ENCODE peak calls at places on chromosomes 16 and 17, in four cellular contexts. L is GM23338, N is colonic mucosa, F is heart right ventricle. S is an unnamed sample.
A peak's percentile ranks its signal among the peaks of the same experiment; 100 is the strongest.

GRCh38 chr16:11315499-11315898 is 29.8 kb upstream of the RMI2 start:
- DNase-seq in F (no peak), L (peak; percentile 100), N (no peak), S (no peak)

GRCh38 chr16:27245276-27246231 is 23.0 kb downstream of the NSMCE1 start:
- DNase-seq in N (no peak), L (no peak), F (no peak), S (no peak)

GRCh38 chr17:11204991-11205390 is 36.0 kb upstream of the SHISA6 start:
- DNase-seq in N (no peak), F (no peak), L (no peak), S (no peak)

GRCh38 chr17:80649672-80650338 is 105.2 kb downstream of the RPTOR start:
- DNase-seq in F (peak; percentile 85), N (no peak), L (peak; percentile 88), S (peak; percentile 77)

GRCh38 chr17:36185416-36185815 is 9.0 kb upstream of the TBC1D3B start:
- DNase-seq in F (no peak), L (no peak), N (no peak), S (no peak)

GRCh38 chr16:57993897-57994296 is 6.6 kb downstream of the ZNF319 start:
- DNase-seq in N (no peak), F (no peak), L (no peak), S (no peak)

GRCh38 chr17:79843917-79844815 is 4.9 kb upstream of the CBX4 start:
- DNase-seq in N (peak; percentile 53), F (peak; percentile 71), L (peak; percentile 78), S (no peak)

GRCh38 chr17:65797809-65798208 is 236.4 kb upstream of the AXIN2 start:
- DNase-seq in N (no peak), F (no peak), L (peak; percentile 86), S (peak; percentile 50)

GRCh38 chr16:57042157-57043111 is 49.9 kb upstream of the CPNE2 start:
- DNase-seq in F (no peak), N (no peak), L (no peak), S (no peak)

GRCh38 chr16:672371-672770 is 3.1 kb upstream of the RHBDL1 start:
- DNase-seq in F (no peak), N (no peak), L (no peak), S (no peak)

GRCh38 chr17:15914400-15915165 is 30.3 kb upstream of the ADORA2B start:
- DNase-seq in N (no peak), F (no peak), L (no peak), S (no peak)

GRCh38 chr17:17890773-17891759 is 54.3 kb upstream of the SREBF1 start:
- DNase-seq in F (peak; percentile 42), L (peak; percentile 79), N (peak; percentile 51), S (peak; percentile 70)

GRCh38 chr16:66600484-66600883 is 4.0 kb upstream of the CMTM3 start:
- DNase-seq in F (no peak), L (no peak), N (no peak), S (no peak)

GRCh38 chr16:84785843-84786538 is 33.8 kb upstream of the CRISPLD2 start:
- DNase-seq in F (peak; percentile 40), N (peak; percentile 65), L (no peak), S (peak; percentile 34)
- H3K4me1 ChIP-seq in F (peaks cover 26% of the 10 kb centered on the region), N (peaks cover 14% of the 10 kb centered on the region), L (no peaks in the 10 kb centered on the region), S (peaks cover 19% of the 10 kb centered on the region)

DNA sequence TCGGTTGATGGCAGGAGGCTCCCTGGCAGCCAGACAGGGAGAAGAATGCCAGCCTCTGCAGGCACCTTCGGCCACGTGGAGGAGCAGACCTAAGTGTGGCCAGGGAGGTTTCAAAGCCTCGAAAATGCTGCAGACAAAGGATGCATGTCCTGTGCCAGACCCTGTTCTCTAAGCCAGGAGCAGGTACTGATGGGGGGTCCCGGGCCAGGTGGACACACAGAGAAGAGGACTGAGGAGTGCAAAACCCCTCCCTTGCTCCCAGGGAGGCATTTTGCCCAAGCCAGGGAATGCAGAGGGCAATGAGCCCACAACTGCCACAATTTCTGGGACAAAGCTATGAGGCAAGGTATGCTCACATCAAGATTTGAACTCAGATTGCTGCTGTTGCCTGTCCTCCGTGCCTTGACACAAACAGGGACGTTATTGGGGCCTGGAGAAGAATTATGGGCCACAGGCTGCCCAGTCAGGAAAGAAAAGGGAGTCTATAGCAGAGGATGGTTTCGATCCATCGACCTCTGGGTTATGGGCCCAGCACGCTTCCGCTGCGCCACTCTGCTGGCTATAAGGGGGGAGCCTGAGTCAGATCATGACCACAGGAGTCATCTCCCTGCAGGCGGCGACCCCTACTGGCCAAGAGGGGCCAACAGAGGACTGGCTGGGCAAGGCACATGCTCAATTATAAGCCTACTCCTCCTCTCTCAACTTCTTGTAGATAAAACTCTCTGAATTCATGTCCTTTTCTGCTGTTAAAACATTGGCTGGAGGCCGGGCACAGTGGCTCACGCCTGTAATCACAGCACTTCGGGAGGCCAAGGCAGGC is 25.1 kb upstream of the FOXK2 start:
- DNase-seq in N (peak; percentile 93), L (peak; percentile 92), F (peak; percentile 92), S (peak; percentile 97)
- H3K4me3 ChIP-seq in N (no peak overlapping the region), L (peak overlapping the region; percentile 48), F (peak overlapping the region; percentile 14), S (peak overlapping the region; percentile 69)

DNA sequence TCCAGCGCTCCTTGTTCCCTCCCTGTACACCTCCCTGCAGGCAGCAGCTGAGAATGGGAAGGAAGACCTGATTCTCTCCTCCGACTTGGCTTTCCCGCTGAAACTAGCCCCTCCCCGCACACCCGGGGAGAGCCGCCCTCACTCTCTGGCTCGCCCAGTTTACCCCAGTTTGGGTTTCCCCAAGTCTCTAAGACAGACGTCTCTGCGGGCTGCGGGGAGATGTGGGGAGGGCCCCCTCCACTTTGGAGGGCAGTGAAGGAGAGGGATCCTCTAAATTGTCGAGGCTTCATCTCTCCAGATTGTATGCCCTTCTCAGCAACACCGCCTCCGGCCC is 797 bp downstream of the GRB7 start:
- DNase-seq in N (peak; percentile 83), F (no peak), L (peak; percentile 79), S (peak; percentile 50)
- H3K4me1 ChIP-seq in N (no peaks in the 10 kb centered on the region), F (peaks cover 37% of the 10 kb centered on the region), L (peaks cover 33% of the 10 kb centered on the region), S (peaks cover 44% of the 10 kb centered on the region)

DNA sequence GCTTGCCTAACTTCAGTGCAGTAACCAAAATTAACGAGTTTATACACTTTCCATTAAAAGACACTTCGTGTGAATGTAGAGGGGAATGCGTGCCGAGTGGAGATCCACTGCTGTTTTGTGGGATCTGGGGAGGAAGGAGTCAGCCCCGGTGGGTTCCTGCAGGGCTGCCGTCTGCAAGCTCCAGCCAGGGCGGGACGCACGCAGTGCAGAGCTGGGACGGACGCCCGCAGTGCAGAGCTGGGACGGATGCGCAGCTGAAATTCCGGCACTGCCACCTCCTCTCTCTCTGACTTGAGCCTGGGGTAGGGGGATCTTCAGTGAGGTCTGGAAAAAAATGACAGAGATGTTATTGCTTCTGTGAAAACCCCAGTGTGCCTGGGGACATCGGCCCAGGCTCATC is 16.5 kb upstream of the ZC3H18 start:
- DNase-seq in F (no peak), L (no peak), N (no peak), S (no peak)
- H3K4me3 ChIP-seq in F (no peak overlapping the region), L (no peak overlapping the region), N (no peak overlapping the region), S (no peak overlapping the region)

DNA sequence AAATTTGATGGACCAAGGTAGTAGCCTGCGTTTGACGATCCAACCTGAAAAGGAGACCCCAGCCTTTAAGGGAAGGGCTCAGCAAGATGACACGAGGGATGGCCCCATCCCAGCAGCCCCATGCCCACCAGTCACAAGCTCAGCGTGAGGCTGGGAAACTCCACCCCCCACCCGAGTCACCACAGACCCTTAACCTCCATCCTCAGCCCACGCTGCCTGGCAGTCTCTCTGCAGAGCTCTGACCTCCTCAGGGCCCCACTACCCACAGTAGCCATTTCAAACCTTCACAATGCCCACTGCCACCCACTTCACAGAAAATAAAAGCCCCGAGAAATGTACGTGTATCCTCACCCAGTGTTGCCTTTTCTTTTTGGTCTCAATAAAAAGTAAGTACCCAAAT is 18.7 kb downstream of the USP36 start:
- DNase-seq in N (no peak), L (no peak), F (no peak), S (no peak)
- H3K4me1 ChIP-seq in N (no peaks in the 10 kb centered on the region), L (no peaks in the 10 kb centered on the region), F (peaks cover 13% of the 10 kb centered on the region), S (peaks cover 7% of the 10 kb centered on the region)